ENCODE peak calls at places on chromosome 6, in ten cellular contexts. H is lung; D is NCI-H2081 treated with DMSO at 0.1 percent for 48 hours; X is CD4-positive, CD25-positive, alpha-beta regulatory T cell; G is GM12865; F is activated naive CD8-positive, alpha-beta T cell treated with anti-CD3 and anti-CD28 coated beads, Interleukin-2, amount 50 U/mL, for 24 hours; J is activated T-helper 1 cell treated with Interleukin-2 at 50 U/mL for 16 hours; R is GF-D8; C is GM20000; U is A673. I is an unnamed sample.

GRCh38 chr6:81465859-81466258 is 286.6 kb downstream of the TENT5A start:
- DNase-seq in U (peak), G (peak), C (no peak), D (no peak), X (no peak), H (no peak), R (no peak), F (no peak), J (no peak), I (no peak)

GRCh38 chr6:6004147-6004995 is 2.4 kb downstream of the NRN1 start:
- DNase-seq in X (no peak), R (no peak), J (no peak), F (no peak), C (no peak), D (no peak), G (no peak), U (peak), H (no peak), I (no peak)

GRCh38 chr6:7691675-7692452 is 34.0 kb upstream of the BMP6 start:
- DNase-seq in R (no peak), H (no peak), G (no peak), F (peak), X (no peak), C (no peak), J (no peak), U (no peak), D (no peak), I (no peak)

GRCh38 chr6:7140631-7141366 is 33.0 kb downstream of the RREB1 start:
- DNase-seq in U (peak), F (peak), X (peak), J (peak), H (peak), D (no peak), G (peak), R (peak), C (peak), I (peak)

GRCh38 chr6:56073761-56074160 is 173.6 kb downstream of the COL21A1 start:
- DNase-seq in C (no peak), X (no peak), F (no peak), G (no peak), D (no peak), U (no peak), R (no peak), J (no peak), H (no peak), I (no peak)

GRCh38 chr6:134911532-134911931 is 38.4 kb downstream of the ALDH8A1 start:
- DNase-seq in X (no peak), C (no peak), G (no peak), D (no peak), R (no peak), U (no peak), H (no peak), F (no peak), J (no peak), I (no peak)

GRCh38 chr6:169978615-169979161 is 227.3 kb downstream of the ERMARD start:
- DNase-seq in D (no peak), X (no peak), C (no peak), J (no peak), G (no peak), H (no peak), U (no peak), R (no peak), F (no peak), I (no peak)

GRCh38 chr6:108027054-108027453 is 47.5 kb downstream of the OSTM1 start:
- DNase-seq in H (no peak), J (no peak), F (no peak), C (no peak), G (no peak), X (no peak), U (no peak), R (no peak), D (no peak), I (no peak)

GRCh38 chr6:99092009-99092408 is 144.3 kb upstream of the FBXL4 start:
- DNase-seq in F (no peak), R (no peak), C (peak), U (no peak), G (peak), D (no peak), J (no peak), X (no peak), H (no peak), I (no peak)

GRCh38 chr6:21836772-21837460 is 243.4 kb downstream of the SOX4 start:
- DNase-seq in X (no peak), D (no peak), G (peak), H (no peak), J (no peak), R (no peak), F (no peak), U (no peak), C (no peak), I (no peak)

GRCh38 chr6:85464260-85464644 is 14.4 kb downstream of the NT5E start:
- DNase-seq in X (no peak), F (peak), D (no peak), U (peak), C (no peak), R (no peak), H (no peak), J (no peak), G (no peak), I (no peak)

I was measured in tibial nerve.